ENCODE peak calls at places on chromosomes 12 and 14, in six cellular contexts. M is MM.1S, G is upper lobe of right lung, U is tibial artery, N is heart right ventricle, L is lower lobe of right lung. D is an unnamed sample. For H3K36me3, the result is how much of the 10 kb centered on the place peaks cover.

GRCh38 chr12:100926669-100927248 is 132.2 kb downstream of the ANO4 start:
- DNase-seq in U (no peak), G (no peak), L (no peak), M (no peak), N (no peak), D (peak)

GRCh38 chr14:92734618-92735017 is 13.8 kb downstream of the LGMN start:
- DNase-seq in L (no peak), U (no peak), N (no peak), G (no peak), M (no peak), D (no peak)

GRCh38 chr12:11621797-11622423 is 27.6 kb upstream of the ETV6 start:
- DNase-seq in M (peak), L (no peak), G (no peak), U (no peak), N (no peak), D (no peak)

GRCh38 chr14:104438166-104438887 is 141.2 kb upstream of the C14orf180 start:
- DNase-seq in U (no peak), N (no peak), L (peak), G (peak), M (no peak), D (no peak)

GRCh38 chr12:119363037-119363436 is 28.5 kb downstream of the CCDC60 start:
- DNase-seq in M (no peak), N (no peak), U (no peak), L (no peak), G (no peak), D (no peak)

GRCh38 chr12:13339538-13339937 is 143.0 kb downstream of the EMP1 start:
- DNase-seq in L (no peak), G (no peak), N (no peak), U (no peak), M (no peak), D (no peak)

GRCh38 chr14:51727526-51727925 is 75.8 kb downstream of the FRMD6 start:
- DNase-seq in G (no peak), U (no peak), L (no peak), M (no peak), N (no peak), D (no peak)

GRCh38 chr12:48991247-48992050 is 7.7 kb downstream of the DDN start:
- DNase-seq in G (no peak), N (no peak), M (peak), U (no peak), L (no peak), D (no peak)

GRCh38 chr14:90058876-90059458 is 2.8 kb upstream of the KCNK13 start:
- DNase-seq in U (no peak), M (no peak), G (no peak), L (no peak), N (no peak), D (no peak)

DNA sequence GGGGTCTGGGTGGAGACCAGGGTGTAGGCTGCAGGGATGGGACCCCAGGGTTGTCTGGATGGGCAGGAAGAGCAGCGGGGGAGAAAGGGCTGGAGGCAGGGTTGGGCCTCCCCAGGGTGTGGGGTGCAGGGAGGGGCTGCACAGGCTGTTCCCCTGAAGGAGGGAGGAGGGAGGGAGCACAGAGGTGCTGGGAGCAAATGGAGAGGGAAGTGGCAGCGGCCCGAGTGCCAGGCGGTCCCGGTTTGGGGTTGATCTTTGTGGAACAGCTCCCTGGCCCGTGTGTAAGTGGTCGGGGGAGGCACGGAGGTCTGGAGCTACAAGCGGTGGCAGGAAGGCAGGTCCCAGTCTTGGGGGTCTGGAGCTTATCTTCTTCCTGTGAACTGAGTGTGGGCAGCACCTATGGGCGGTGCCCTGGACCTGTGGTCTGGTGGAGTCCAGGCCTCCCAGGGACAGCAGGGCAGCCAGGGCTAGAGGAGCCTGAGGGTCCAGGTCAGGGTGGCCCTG is 391.6 kb downstream of the TMEM121 start:
- DNase-seq in G (peak), U (no peak), L (peak), N (no peak), M (no peak), D (no peak)
- H3K4me3 ChIP-seq in G (no peak), U (no peak), L (no peak), N (no peak), M (no peak), D (no peak)

GRCh38 chr12:117390866-117391265 is 29.4 kb upstream of the NOS1 start:
- DNase-seq in N (no peak), G (no peak), M (no peak), L (no peak), U (no peak), D (no peak)
- H3K36me3 ChIP-seq in N (under half), G (under half), M (under half), L (under half), U (under half), D (under half)

DNA sequence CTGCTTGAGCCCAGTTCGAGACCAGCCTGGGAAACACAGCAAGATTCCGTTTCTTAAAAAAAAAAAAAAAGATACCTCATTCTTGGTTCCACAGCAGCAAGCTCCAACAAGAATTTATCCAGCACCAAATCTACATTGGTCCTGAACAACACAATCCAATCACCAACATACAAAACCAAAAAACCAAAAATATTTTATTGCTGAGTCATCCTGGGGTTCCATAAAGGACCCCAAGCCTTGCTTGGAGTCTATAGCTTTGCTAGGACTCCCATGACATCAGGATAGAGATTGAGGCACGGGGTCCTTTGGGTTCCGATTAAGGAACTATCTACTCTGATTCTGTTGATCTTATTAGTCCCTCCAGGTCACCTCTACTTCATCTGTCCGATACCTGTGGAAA is 7.7 kb downstream of the OSGEP start:
- DNase-seq in N (no peak), M (no peak), U (no peak), L (no peak), G (no peak), D (no peak)
- H3K27ac ChIP-seq in N (no peak), M (no peak), U (no peak), L (no peak), G (no peak), D (peak)

GRCh38 chr12:102917026-102917787 is at the start of gene PAH:
- DNase-seq in G (peak), N (no peak), L (peak), M (no peak), U (no peak), D (peak)
- H3K4me3 ChIP-seq in G (peak), N (peak), L (peak), M (peak), U (no peak), D (no peak)

GRCh38 chr12:56634837-56635538 is 4.9 kb upstream of the BAZ2A start:
- DNase-seq in M (peak), L (peak), N (peak), U (peak), G (peak), D (peak)

GRCh38 chr12:56636118-56636674 is 6.1 kb upstream of the BAZ2A start:
- DNase-seq in U (peak), G (peak), N (peak), M (peak), L (peak), D (peak)

GRCh38 chr12:56635539-56636117 is 5.5 kb upstream of the BAZ2A start:
- DNase-seq in N (no peak), M (peak), U (peak), G (no peak), L (no peak), D (no peak)

GRCh38 chr12:56636675-56637540 is 6.8 kb upstream of the BAZ2A start:
- DNase-seq in G (peak), U (peak), M (peak), N (peak), L (peak), D (peak)

GRCh38 chr12:56637621-56638020 is 7.5 kb upstream of the BAZ2A start:
- DNase-seq in G (no peak), U (no peak), L (no peak), M (no peak), N (no peak), D (no peak)
- H3K36me3 ChIP-seq in G (half or more), U (half or more), L (half or more), M (under half), N (under half), D (half or more)

D was measured in WERI-Rb-1.